ENCODE peak calls at places on chromosomes 7 and 10, in nine cellular contexts. One of them, this sample, is unnamed.

GRCh38 chr10:76950354-76950753 is 687.3 kb downstream of the KCNMA1 start:
- DNase-seq in activated CD8-positive, alpha-beta T cell treated with anti-CD3 and anti-CD28 coated beads for 36 hours: no peak
- DNase-seq in foreskin keratinocyte: no peak
- DNase-seq in endothelial cell: no peak
- DNase-seq in neural progenitor cell: no peak
- DNase-seq in mesothelial cell of epicardium: no peak
- DNase-seq in psoas muscle: no peak
- DNase-seq in natural killer cell: no peak
- DNase-seq in foreskin fibroblast: no peak
- DNase-seq in this sample: no peak

GRCh38 chr10:67297637-67298181 is 371.9 kb downstream of the LRRTM3 start:
- DNase-seq in psoas muscle: no peak
- DNase-seq in activated CD8-positive, alpha-beta T cell treated with anti-CD3 and anti-CD28 coated beads for 36 hours: no peak
- DNase-seq in foreskin keratinocyte: no peak
- DNase-seq in foreskin fibroblast: no peak
- DNase-seq in mesothelial cell of epicardium: no peak
- DNase-seq in natural killer cell: no peak
- DNase-seq in endothelial cell: no peak
- DNase-seq in neural progenitor cell: no peak
- DNase-seq in this sample: no peak

GRCh38 chr7:43454936-43455518 is 127.9 kb upstream of the STK17A start:
- DNase-seq in activated CD8-positive, alpha-beta T cell treated with anti-CD3 and anti-CD28 coated beads for 36 hours: no peak
- DNase-seq in natural killer cell: no peak
- DNase-seq in foreskin keratinocyte: peak; percentile 63
- DNase-seq in mesothelial cell of epicardium: no peak
- DNase-seq in endothelial cell: no peak
- DNase-seq in psoas muscle: no peak
- DNase-seq in neural progenitor cell: peak; percentile 65
- DNase-seq in foreskin fibroblast: peak; percentile 48
- DNase-seq in this sample: no peak

GRCh38 chr7:42573904-42574692 is 337.1 kb upstream of the GLI3 start:
- DNase-seq in psoas muscle: no peak
- DNase-seq in activated CD8-positive, alpha-beta T cell treated with anti-CD3 and anti-CD28 coated beads for 36 hours: no peak
- DNase-seq in endothelial cell: no peak
- DNase-seq in neural progenitor cell: no peak
- DNase-seq in foreskin keratinocyte: no peak
- DNase-seq in foreskin fibroblast: peak; percentile 4
- DNase-seq in mesothelial cell of epicardium: no peak
- DNase-seq in natural killer cell: no peak
- DNase-seq in this sample: no peak

GRCh38 chr10:50381637-50382036 is 130.3 kb upstream of the ASAH2 start:
- DNase-seq in psoas muscle: no peak
- DNase-seq in activated CD8-positive, alpha-beta T cell treated with anti-CD3 and anti-CD28 coated beads for 36 hours: no peak
- DNase-seq in endothelial cell: no peak
- DNase-seq in neural progenitor cell: no peak
- DNase-seq in foreskin keratinocyte: no peak
- DNase-seq in mesothelial cell of epicardium: no peak
- DNase-seq in foreskin fibroblast: no peak
- DNase-seq in natural killer cell: no peak
- DNase-seq in this sample: no peak

GRCh38 chr7:92910976-92911375 is 74.6 kb upstream of the CDK6 start:
- DNase-seq in psoas muscle: no peak
- DNase-seq in mesothelial cell of epicardium: no peak
- DNase-seq in neural progenitor cell: no peak
- DNase-seq in endothelial cell: no peak
- DNase-seq in natural killer cell: no peak
- DNase-seq in foreskin fibroblast: no peak
- DNase-seq in foreskin keratinocyte: no peak
- DNase-seq in activated CD8-positive, alpha-beta T cell treated with anti-CD3 and anti-CD28 coated beads for 36 hours: no peak
- DNase-seq in this sample: no peak

GRCh38 chr10:100761191-100761590 is 15.8 kb downstream of the PAX2 start:
- DNase-seq in psoas muscle: no peak
- DNase-seq in natural killer cell: no peak
- DNase-seq in mesothelial cell of epicardium: no peak
- DNase-seq in activated CD8-positive, alpha-beta T cell treated with anti-CD3 and anti-CD28 coated beads for 36 hours: no peak
- DNase-seq in neural progenitor cell: no peak
- DNase-seq in endothelial cell: no peak
- DNase-seq in foreskin fibroblast: no peak
- DNase-seq in foreskin keratinocyte: no peak
- DNase-seq in this sample: no peak

GRCh38 chr10:43235070-43235900 is 31.6 kb downstream of the RASGEF1A start:
- DNase-seq in psoas muscle: peak; percentile 19
- DNase-seq in foreskin keratinocyte: no peak
- DNase-seq in natural killer cell: peak; percentile 14
- DNase-seq in neural progenitor cell: no peak
- DNase-seq in activated CD8-positive, alpha-beta T cell treated with anti-CD3 and anti-CD28 coated beads for 36 hours: no peak
- DNase-seq in endothelial cell: no peak
- DNase-seq in mesothelial cell of epicardium: peak; percentile 25
- DNase-seq in foreskin fibroblast: no peak
- DNase-seq in this sample: no peak

GRCh38 chr7:137443616-137444015 is 100.1 kb upstream of the PTN start:
- DNase-seq in activated CD8-positive, alpha-beta T cell treated with anti-CD3 and anti-CD28 coated beads for 36 hours: no peak
- DNase-seq in natural killer cell: no peak
- DNase-seq in endothelial cell: no peak
- DNase-seq in psoas muscle: no peak
- DNase-seq in foreskin fibroblast: peak; percentile 30
- DNase-seq in foreskin keratinocyte: peak; percentile 65
- DNase-seq in mesothelial cell of epicardium: no peak
- DNase-seq in neural progenitor cell: no peak
- DNase-seq in this sample: no peak

GRCh38 chr7:36303202-36304098 is 86.2 kb upstream of the ANLN start:
- DNase-seq in neural progenitor cell: peak; percentile 57
- DNase-seq in mesothelial cell of epicardium: no peak
- DNase-seq in foreskin keratinocyte: peak; percentile 66
- DNase-seq in endothelial cell: no peak
- DNase-seq in activated CD8-positive, alpha-beta T cell treated with anti-CD3 and anti-CD28 coated beads for 36 hours: no peak
- DNase-seq in psoas muscle: peak; percentile 94
- DNase-seq in foreskin fibroblast: peak; percentile 94
- DNase-seq in natural killer cell: no peak
- DNase-seq in this sample: no peak

GRCh38 chr10:95247881-95248583 is 42.8 kb downstream of the PDLIM1 start:
- DNase-seq in psoas muscle: no peak
- DNase-seq in foreskin keratinocyte: peak; percentile 92
- DNase-seq in neural progenitor cell: no peak
- DNase-seq in foreskin fibroblast: no peak
- DNase-seq in activated CD8-positive, alpha-beta T cell treated with anti-CD3 and anti-CD28 coated beads for 36 hours: no peak
- DNase-seq in natural killer cell: no peak
- DNase-seq in endothelial cell: no peak
- DNase-seq in mesothelial cell of epicardium: no peak
- DNase-seq in this sample: no peak

GRCh38 chr7:101216001-101216859 is 1.2 kb downstream of the PLOD3 start:
- DNase-seq in neural progenitor cell: no peak
- DNase-seq in endothelial cell: no peak
- DNase-seq in natural killer cell: peak; percentile 19
- DNase-seq in mesothelial cell of epicardium: no peak
- DNase-seq in foreskin fibroblast: no peak
- DNase-seq in activated CD8-positive, alpha-beta T cell treated with anti-CD3 and anti-CD28 coated beads for 36 hours: peak; percentile 12
- DNase-seq in psoas muscle: no peak
- DNase-seq in foreskin keratinocyte: no peak
- DNase-seq in this sample: no peak

GRCh38 chr10:1251769-1252168 is 195.6 kb downstream of the WDR37 start:
- DNase-seq in activated CD8-positive, alpha-beta T cell treated with anti-CD3 and anti-CD28 coated beads for 36 hours: no peak
- DNase-seq in psoas muscle: no peak
- DNase-seq in neural progenitor cell: no peak
- DNase-seq in foreskin keratinocyte: no peak
- DNase-seq in mesothelial cell of epicardium: no peak
- DNase-seq in natural killer cell: no peak
- DNase-seq in foreskin fibroblast: no peak
- DNase-seq in endothelial cell: no peak
- DNase-seq in this sample: no peak

GRCh38 chr10:98460837-98461499 is 14.2 kb upstream of the HPS1 start:
- DNase-seq in endothelial cell: no peak
- DNase-seq in natural killer cell: no peak
- DNase-seq in foreskin fibroblast: peak; percentile 90
- DNase-seq in mesothelial cell of epicardium: no peak
- DNase-seq in foreskin keratinocyte: peak; percentile 89
- DNase-seq in activated CD8-positive, alpha-beta T cell treated with anti-CD3 and anti-CD28 coated beads for 36 hours: no peak
- DNase-seq in psoas muscle: no peak
- DNase-seq in neural progenitor cell: no peak
- DNase-seq in this sample: no peak

GRCh38 chr7:122746948-122747347 is 44.2 kb upstream of the RNF148 start:
- DNase-seq in mesothelial cell of epicardium: no peak
- DNase-seq in foreskin keratinocyte: no peak
- DNase-seq in psoas muscle: no peak
- DNase-seq in foreskin fibroblast: no peak
- DNase-seq in activated CD8-positive, alpha-beta T cell treated with anti-CD3 and anti-CD28 coated beads for 36 hours: no peak
- DNase-seq in neural progenitor cell: no peak
- DNase-seq in endothelial cell: no peak
- DNase-seq in natural killer cell: no peak
- DNase-seq in this sample: no peak

GRCh38 chr7:18889436-18889835 is 228.0 kb downstream of the TWIST1 start:
- DNase-seq in foreskin fibroblast: no peak
- DNase-seq in natural killer cell: no peak
- DNase-seq in foreskin keratinocyte: no peak
- DNase-seq in activated CD8-positive, alpha-beta T cell treated with anti-CD3 and anti-CD28 coated beads for 36 hours: no peak
- DNase-seq in mesothelial cell of epicardium: no peak
- DNase-seq in neural progenitor cell: no peak
- DNase-seq in psoas muscle: no peak
- DNase-seq in endothelial cell: no peak
- DNase-seq in this sample: no peak

GRCh38 chr10:125605167-125605566 is 77.8 kb downstream of the TEX36 start:
- DNase-seq in foreskin fibroblast: peak; percentile 9
- DNase-seq in neural progenitor cell: no peak
- DNase-seq in endothelial cell: no peak
- DNase-seq in natural killer cell: no peak
- DNase-seq in activated CD8-positive, alpha-beta T cell treated with anti-CD3 and anti-CD28 coated beads for 36 hours: no peak
- DNase-seq in mesothelial cell of epicardium: no peak
- DNase-seq in foreskin keratinocyte: no peak
- DNase-seq in psoas muscle: no peak
- DNase-seq in this sample: no peak

GRCh38 chr7:145644426-145645154 is 472.0 kb upstream of the CNTNAP2 start:
- DNase-seq in foreskin keratinocyte: no peak
- DNase-seq in activated CD8-positive, alpha-beta T cell treated with anti-CD3 and anti-CD28 coated beads for 36 hours: no peak
- DNase-seq in mesothelial cell of epicardium: no peak
- DNase-seq in psoas muscle: peak; percentile 15
- DNase-seq in natural killer cell: no peak
- DNase-seq in neural progenitor cell: no peak
- DNase-seq in endothelial cell: no peak
- DNase-seq in foreskin fibroblast: no peak
- DNase-seq in this sample: no peak

GRCh38 chr7:150778738-150779301 is 21.3 kb downstream of the TMEM176B start:
- DNase-seq in neural progenitor cell: peak; percentile 88
- DNase-seq in mesothelial cell of epicardium: peak; percentile 90
- DNase-seq in foreskin keratinocyte: peak; percentile 44
- DNase-seq in natural killer cell: peak; percentile 60
- DNase-seq in activated CD8-positive, alpha-beta T cell treated with anti-CD3 and anti-CD28 coated beads for 36 hours: peak; percentile 85
- DNase-seq in foreskin fibroblast: peak; percentile 21
- DNase-seq in endothelial cell: peak; percentile 85
- DNase-seq in psoas muscle: peak; percentile 84
- DNase-seq in this sample: peak; percentile 22

GRCh38 chr7:22576941-22577927 is 77.2 kb upstream of the STEAP1B start:
- DNase-seq in foreskin keratinocyte: peak; percentile 75
- DNase-seq in endothelial cell: no peak
- DNase-seq in mesothelial cell of epicardium: no peak
- DNase-seq in neural progenitor cell: no peak
- DNase-seq in psoas muscle: no peak
- DNase-seq in foreskin fibroblast: peak; percentile 94
- DNase-seq in activated CD8-positive, alpha-beta T cell treated with anti-CD3 and anti-CD28 coated beads for 36 hours: no peak
- DNase-seq in natural killer cell: no peak
- DNase-seq in this sample: no peak

This sample was measured in amygdala.